ENCODE peak calls at places on chromosomes 6 and 20, in nine cellular contexts. One of them, this sample, is unnamed.

GRCh38 chr6:44044154-44044539 is 83.1 kb downstream of the MRPL14 start:
- DNase-seq in hepatocyte: no peak
- DNase-seq in HTR-8/SVneo: no peak
- DNase-seq in suprapubic skin: no peak
- DNase-seq in GDM1: no peak
- DNase-seq in D341Med: no peak
- DNase-seq in cardiac fibroblast: no peak
- DNase-seq in cardiac muscle cell: no peak
- DNase-seq in amygdala: no peak
- DNase-seq in this sample: no peak

GRCh38 chr6:104973404-104973803 is 16.5 kb downstream of the LIN28B start:
- DNase-seq in hepatocyte: no peak
- DNase-seq in HTR-8/SVneo: no peak
- DNase-seq in suprapubic skin: no peak
- DNase-seq in GDM1: no peak
- DNase-seq in D341Med: no peak
- DNase-seq in cardiac fibroblast: no peak
- DNase-seq in cardiac muscle cell: peak; percentile 21
- DNase-seq in amygdala: no peak
- DNase-seq in this sample: no peak

GRCh38 chr6:131651782-131652181 is 14.7 kb downstream of the ENPP3 start:
- DNase-seq in hepatocyte: no peak
- DNase-seq in HTR-8/SVneo: no peak
- DNase-seq in suprapubic skin: no peak
- DNase-seq in GDM1: no peak
- DNase-seq in D341Med: no peak
- DNase-seq in cardiac fibroblast: no peak
- DNase-seq in cardiac muscle cell: no peak
- DNase-seq in amygdala: no peak
- DNase-seq in this sample: no peak

GRCh38 chr6:56953597-56954388 is 1.1 kb upstream of the BEND6 start:
- DNase-seq in hepatocyte: peak; percentile 7
- DNase-seq in HTR-8/SVneo: no peak
- DNase-seq in suprapubic skin: no peak
- DNase-seq in GDM1: no peak
- DNase-seq in D341Med: peak; percentile 54
- DNase-seq in cardiac fibroblast: no peak
- DNase-seq in cardiac muscle cell: peak; percentile 2
- DNase-seq in amygdala: no peak
- DNase-seq in this sample: no peak

GRCh38 chr20:44019638-44020335 is 105.1 kb downstream of the TOX2 start:
- DNase-seq in hepatocyte: no peak
- DNase-seq in HTR-8/SVneo: no peak
- DNase-seq in suprapubic skin: peak; percentile 54
- DNase-seq in GDM1: no peak
- DNase-seq in D341Med: no peak
- DNase-seq in cardiac fibroblast: peak; percentile 61
- DNase-seq in cardiac muscle cell: no peak
- DNase-seq in amygdala: no peak
- DNase-seq in this sample: no peak

GRCh38 chr6:145865595-145865994 is 51.0 kb upstream of the FBXO30 start:
- DNase-seq in hepatocyte: no peak
- DNase-seq in HTR-8/SVneo: no peak
- DNase-seq in suprapubic skin: no peak
- DNase-seq in GDM1: no peak
- DNase-seq in D341Med: no peak
- DNase-seq in cardiac fibroblast: no peak
- DNase-seq in cardiac muscle cell: no peak
- DNase-seq in amygdala: no peak
- DNase-seq in this sample: no peak

GRCh38 chr6:44179648-44180047 is 21.0 kb downstream of the CAPN11 start:
- DNase-seq in hepatocyte: no peak
- DNase-seq in HTR-8/SVneo: no peak
- DNase-seq in suprapubic skin: no peak
- DNase-seq in GDM1: no peak
- DNase-seq in D341Med: peak; percentile 17
- DNase-seq in cardiac fibroblast: no peak
- DNase-seq in cardiac muscle cell: no peak
- DNase-seq in amygdala: no peak
- DNase-seq in this sample: no peak

GRCh38 chr6:46921731-46922130 is at the start of gene ADGRF5:
- DNase-seq in hepatocyte: no peak
- DNase-seq in HTR-8/SVneo: no peak
- DNase-seq in suprapubic skin: no peak
- DNase-seq in GDM1: no peak
- DNase-seq in D341Med: no peak
- DNase-seq in cardiac fibroblast: no peak
- DNase-seq in cardiac muscle cell: no peak
- DNase-seq in amygdala: no peak
- DNase-seq in this sample: no peak

GRCh38 chr6:116386581-116387299 is 16.0 kb downstream of the DSE start:
- DNase-seq in hepatocyte: peak; percentile 41
- DNase-seq in HTR-8/SVneo: no peak
- DNase-seq in suprapubic skin: no peak
- DNase-seq in GDM1: no peak
- DNase-seq in D341Med: no peak
- DNase-seq in cardiac fibroblast: peak; percentile 61
- DNase-seq in cardiac muscle cell: no peak
- DNase-seq in amygdala: no peak
- DNase-seq in this sample: no peak